ENCODE peak calls at places on chromosomes 5 and 9, in four cellular contexts. One of them, this sample, is unnamed.

GRCh38 chr5:5933651-5934050 is 444.7 kb downstream of the MED10 start:
- DNase-seq in K562: no peak
- DNase-seq in HepG2: no peak
- DNase-seq in GM12878: no peak
- DNase-seq in this sample: no peak

GRCh38 chr9:89474939-89475338 is 23.0 kb downstream of the SEMA4D start:
- DNase-seq in GM12878: no peak
- DNase-seq in HepG2: no peak
- DNase-seq in K562: no peak
- DNase-seq in this sample: no peak

GRCh38 chr5:35954175-35954574 is 15.8 kb upstream of the CAPSL start:
- DNase-seq in K562: no peak
- DNase-seq in GM12878: no peak
- DNase-seq in HepG2: no peak
- DNase-seq in this sample: no peak

GRCh38 chr5:10854526-10855277 is 93.7 kb upstream of the DAP start:
- DNase-seq in K562: no peak
- DNase-seq in GM12878: no peak
- DNase-seq in HepG2: no peak
- DNase-seq in this sample: no peak

GRCh38 chr5:129410488-129410887 is 49.6 kb upstream of the ADAMTS19 start:
- DNase-seq in GM12878: no peak
- DNase-seq in HepG2: no peak
- DNase-seq in K562: no peak
- DNase-seq in this sample: no peak

GRCh38 chr5:3092664-3093063 is 341.2 kb upstream of the IRX2 start:
- DNase-seq in HepG2: no peak
- DNase-seq in GM12878: no peak
- DNase-seq in K562: no peak
- DNase-seq in this sample: no peak

GRCh38 chr5:72271696-72272095 is 48.3 kb downstream of the MRPS27 start:
- DNase-seq in GM12878: no peak
- DNase-seq in K562: no peak
- DNase-seq in HepG2: no peak
- DNase-seq in this sample: no peak

GRCh38 chr5:156758012-156758791 is 91.9 kb upstream of the PPP1R2B start:
- DNase-seq in GM12878: no peak
- DNase-seq in HepG2: no peak
- DNase-seq in K562: no peak
- DNase-seq in this sample: no peak

GRCh38 chr5:157592594-157592993 is 17.0 kb upstream of the ADAM19 start:
- DNase-seq in K562: no peak
- DNase-seq in HepG2: no peak
- DNase-seq in GM12878: no peak
- DNase-seq in this sample: no peak

GRCh38 chr9:121282309-121283071 is 14.5 kb downstream of the GSN start:
- DNase-seq in GM12878: no peak
- DNase-seq in HepG2: no peak
- DNase-seq in K562: no peak
- DNase-seq in this sample: no peak

GRCh38 chr5:97764700-97765099 is 581.7 kb upstream of the RIOK2 start:
- DNase-seq in HepG2: peak
- DNase-seq in K562: no peak
- DNase-seq in GM12878: no peak
- DNase-seq in this sample: no peak

GRCh38 chr9:69121155-69122085 is 52.7 kb upstream of the TJP2 start:
- DNase-seq in K562: no peak
- DNase-seq in GM12878: no peak
- DNase-seq in HepG2: peak
- DNase-seq in this sample: no peak

GRCh38 chr5:174045470-174046025 is at the start of gene NSG2:
- DNase-seq in GM12878: peak
- DNase-seq in K562: peak
- DNase-seq in HepG2: peak
- DNase-seq in this sample: peak

GRCh38 chr5:158769079-158769478 is 330.6 kb downstream of the EBF1 start:
- DNase-seq in GM12878: no peak
- DNase-seq in HepG2: no peak
- DNase-seq in K562: no peak
- DNase-seq in this sample: no peak

GRCh38 chr9:13614060-13614459 is 334.6 kb upstream of the MPDZ start:
- DNase-seq in HepG2: no peak
- DNase-seq in GM12878: no peak
- DNase-seq in K562: no peak
- DNase-seq in this sample: no peak

GRCh38 chr5:72108200-72109050 is 1.1 kb downstream of the MAP1B start:
- DNase-seq in GM12878: no peak
- DNase-seq in HepG2: peak
- DNase-seq in K562: peak
- DNase-seq in this sample: no peak

GRCh38 chr9:108746864-108747263 is 108.9 kb downstream of the ACTL7B start:
- DNase-seq in HepG2: peak
- DNase-seq in GM12878: no peak
- DNase-seq in K562: no peak
- DNase-seq in this sample: no peak

GRCh38 chr9:120303519-120303918 is 276.4 kb downstream of the CDK5RAP2 start:
- DNase-seq in GM12878: no peak
- DNase-seq in HepG2: no peak
- DNase-seq in K562: no peak
- DNase-seq in this sample: no peak

GRCh38 chr5:74613283-74613682 is 27.2 kb downstream of the ENC1 start:
- DNase-seq in K562: no peak
- DNase-seq in HepG2: no peak
- DNase-seq in GM12878: no peak
- DNase-seq in this sample: no peak

GRCh38 chr5:140106101-140106500 is 7.8 kb upstream of the PURA start:
- DNase-seq in K562: no peak
- DNase-seq in HepG2: no peak
- DNase-seq in GM12878: no peak
- DNase-seq in this sample: no peak

GRCh38 chr5:137254153-137254552 is 245.0 kb downstream of the SPOCK1 start:
- DNase-seq in GM12878: no peak
- DNase-seq in K562: no peak
- DNase-seq in HepG2: no peak
- DNase-seq in this sample: no peak

GRCh38 chr9:127489471-127490115 is 38.3 kb downstream of the LRSAM1 start:
- DNase-seq in HepG2: no peak
- DNase-seq in K562: no peak
- DNase-seq in GM12878: no peak
- DNase-seq in this sample: no peak

GRCh38 chr5:82639393-82640144 is 361.4 kb upstream of the RPS23 start:
- DNase-seq in K562: no peak
- DNase-seq in GM12878: no peak
- DNase-seq in HepG2: no peak
- DNase-seq in this sample: no peak

GRCh38 chr9:108142504-108143201 is 653.1 kb upstream of the KLF4 start:
- DNase-seq in HepG2: no peak
- DNase-seq in K562: no peak
- DNase-seq in GM12878: no peak
- DNase-seq in this sample: no peak

GRCh38 chr5:135107101-135107500 is 73.1 kb upstream of the PITX1 start:
- DNase-seq in K562: no peak
- DNase-seq in GM12878: no peak
- DNase-seq in HepG2: no peak
- DNase-seq in this sample: no peak

GRCh38 chr9:16266648-16267276 is 603.7 kb downstream of the BNC2 start:
- DNase-seq in HepG2: no peak
- DNase-seq in K562: peak
- DNase-seq in GM12878: no peak
- DNase-seq in this sample: no peak

GRCh38 chr9:71363286-71363961 is 242.0 kb upstream of the TRPM3 start:
- DNase-seq in GM12878: no peak
- DNase-seq in K562: no peak
- DNase-seq in HepG2: no peak
- DNase-seq in this sample: no peak

GRCh38 chr9:93236541-93237206 is 52.7 kb downstream of the WNK2 start:
- DNase-seq in GM12878: no peak
- DNase-seq in HepG2: no peak
- DNase-seq in K562: no peak
- DNase-seq in this sample: no peak

GRCh38 chr5:60814498-60814897 is 29.6 kb downstream of the ELOVL7 start:
- DNase-seq in K562: no peak
- DNase-seq in GM12878: no peak
- DNase-seq in HepG2: no peak
- DNase-seq in this sample: no peak

GRCh38 chr9:97502984-97503861 is 1.8 kb downstream of the TMOD1 start:
- DNase-seq in K562: peak
- DNase-seq in HepG2: no peak
- DNase-seq in GM12878: no peak
- DNase-seq in this sample: no peak

DNA sequence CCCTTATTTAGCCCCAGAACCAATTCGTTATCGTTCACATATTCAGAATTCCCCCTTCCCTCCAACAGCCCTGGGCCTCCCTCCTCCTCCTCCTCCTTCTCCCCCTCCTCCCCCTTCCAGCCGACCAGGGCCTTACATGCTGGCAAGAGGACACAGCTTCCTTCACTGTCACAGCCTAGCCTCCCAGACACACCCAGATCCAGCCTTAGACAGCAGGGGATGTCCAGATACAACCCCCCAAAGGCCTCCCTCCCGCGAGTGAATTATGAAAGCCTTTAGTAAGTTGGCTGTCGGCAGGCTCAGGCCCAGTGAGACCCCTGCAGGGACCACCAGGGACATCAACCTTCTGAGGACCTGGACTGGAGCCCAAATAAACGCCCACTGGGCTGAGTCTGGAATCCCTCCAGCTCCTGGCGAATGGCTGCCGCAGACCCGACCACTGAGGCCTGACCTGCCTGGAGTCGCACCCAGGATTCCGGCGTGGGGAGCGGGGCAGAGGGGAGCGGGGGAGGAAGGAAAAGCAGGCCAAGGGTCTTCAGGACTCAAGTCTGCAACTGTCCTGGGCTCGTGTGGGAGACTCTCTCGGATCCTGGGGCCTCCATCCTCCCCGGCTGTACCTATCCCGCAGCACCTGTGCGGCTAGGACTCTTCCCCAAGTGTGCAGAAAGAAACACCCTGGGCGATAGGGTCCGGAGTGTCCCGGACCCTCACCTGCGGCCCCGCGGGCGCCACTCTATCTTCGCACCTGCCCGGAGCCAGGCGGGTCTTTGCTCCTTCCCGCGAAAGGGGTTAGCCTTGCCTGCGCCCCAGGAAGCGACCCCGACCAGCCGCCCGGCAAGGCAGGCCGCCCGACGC is 735 bp downstream of the SEPTIN8 start:
- DNase-seq in HepG2: peak
- DNase-seq in K562: peak
- DNase-seq in GM12878: no peak
- DNase-seq in this sample: no peak
- TF ChIP-seq EZH2 in HepG2: no peak
- TF ChIP-seq EZH2 in K562: no peak
- TF ChIP-seq EZH2 in GM12878: no peak
- TF ChIP-seq EZH2 in this sample: no peak

GRCh38 chr5:126866837-126867236 is 89.9 kb downstream of the LMNB1 start:
- DNase-seq in HepG2: no peak
- DNase-seq in GM12878: no peak
- DNase-seq in K562: no peak
- DNase-seq in this sample: no peak

GRCh38 chr5:126867237-126867636 is 90.3 kb downstream of the LMNB1 start:
- DNase-seq in K562: no peak
- DNase-seq in GM12878: no peak
- DNase-seq in HepG2: no peak
- DNase-seq in this sample: no peak

GRCh38 chr5:126864042-126864688 is 87.2 kb downstream of the LMNB1 start:
- DNase-seq in GM12878: no peak
- DNase-seq in K562: peak
- DNase-seq in HepG2: no peak
- DNase-seq in this sample: no peak

GRCh38 chr5:126863402-126863801 is 86.5 kb downstream of the LMNB1 start:
- DNase-seq in HepG2: no peak
- DNase-seq in GM12878: no peak
- DNase-seq in K562: no peak
- DNase-seq in this sample: no peak

GRCh38 chr5:126865299-126865698 is 88.4 kb downstream of the LMNB1 start:
- DNase-seq in HepG2: no peak
- DNase-seq in K562: no peak
- DNase-seq in GM12878: no peak
- DNase-seq in this sample: no peak
- TF ChIP-seq ZBTB33 in HepG2: no peak
- TF ChIP-seq ZBTB33 in K562: no peak
- TF ChIP-seq ZBTB33 in GM12878: no peak
- TF ChIP-seq ZBTB33 in this sample: no peak

GRCh38 chr9:134563397-134563796 is 78.2 kb upstream of the COL5A1 start:
- DNase-seq in HepG2: no peak
- DNase-seq in K562: no peak
- DNase-seq in GM12878: no peak
- DNase-seq in this sample: no peak
- TF ChIP-seq JUND in HepG2: no peak
- TF ChIP-seq JUND in K562: no peak
- TF ChIP-seq JUND in GM12878: no peak
- TF ChIP-seq JUND in this sample: no peak

DNA sequence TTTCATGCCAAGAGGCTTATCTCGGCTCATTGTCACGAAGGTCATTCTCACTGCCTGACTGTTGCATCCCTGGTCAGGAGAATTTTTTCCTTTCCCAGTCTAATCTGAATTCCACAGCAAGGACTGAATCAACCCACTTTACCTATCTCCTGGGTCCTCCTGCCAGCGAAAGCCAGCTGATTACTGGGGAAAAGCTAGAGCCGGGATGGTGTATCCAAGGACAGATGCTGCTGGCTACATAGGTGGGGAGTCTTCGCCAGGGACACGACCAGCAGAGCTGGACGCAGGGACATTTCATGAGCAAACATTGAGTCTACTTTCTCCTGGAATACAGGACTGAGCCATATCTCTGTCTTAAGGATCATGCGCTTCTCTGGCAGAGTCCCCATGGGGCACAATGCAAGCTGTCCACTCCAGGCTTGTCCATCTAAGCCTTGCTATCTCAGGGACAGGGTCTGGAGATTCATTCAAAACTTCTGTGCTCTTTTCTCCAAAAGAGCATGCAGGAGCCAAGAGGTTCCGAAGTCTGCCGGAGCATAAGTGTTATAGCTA is 6.4 kb upstream of the HAND1 start:
- DNase-seq in HepG2: no peak
- DNase-seq in GM12878: no peak
- DNase-seq in K562: no peak
- DNase-seq in this sample: no peak
- TF ChIP-seq EZH2 in HepG2: no peak
- TF ChIP-seq EZH2 in GM12878: no peak
- TF ChIP-seq EZH2 in K562: no peak
- TF ChIP-seq EZH2 in this sample: no peak

This sample was measured in HCT116.